ENCODE peak calls at places on chromosomes 4 and X, in ten cellular contexts. One of them, this sample, is unnamed.

GRCh38 chr4:108620101-108620932 is at the start of gene RPL34:
- DNase-seq in mucosa of gallbladder: peak
- DNase-seq in heart left ventricle: peak
- DNase-seq in A549: peak
- DNase-seq in C1 segment of cervical spinal cord: peak
- DNase-seq in IMR-90: peak
- DNase-seq in CD4-positive, alpha-beta T cell: peak
- DNase-seq in fibroblast of lung: peak
- DNase-seq in stimulated activated CD4-positive, alpha-beta T cell treated with anti-CD3 and anti-CD28 coated beads, Interleukin-15, amount 100 ng/mL, for 1 hour: peak
- DNase-seq in caudate nucleus: peak
- DNase-seq in this sample: peak

GRCh38 chr4:13548059-13548983 is 4.0 kb upstream of the NKX3-2 start:
- DNase-seq in mucosa of gallbladder: no peak
- DNase-seq in heart left ventricle: no peak
- DNase-seq in A549: no peak
- DNase-seq in C1 segment of cervical spinal cord: no peak
- DNase-seq in IMR-90: no peak
- DNase-seq in CD4-positive, alpha-beta T cell: no peak
- DNase-seq in fibroblast of lung: no peak
- DNase-seq in stimulated activated CD4-positive, alpha-beta T cell treated with anti-CD3 and anti-CD28 coated beads, Interleukin-15, amount 100 ng/mL, for 1 hour: no peak
- DNase-seq in caudate nucleus: no peak
- DNase-seq in this sample: no peak

GRCh38 chr4:143185253-143186107 is 763 bp downstream of the USP38 start:
- DNase-seq in mucosa of gallbladder: peak
- DNase-seq in heart left ventricle: peak
- DNase-seq in A549: peak
- DNase-seq in C1 segment of cervical spinal cord: peak
- DNase-seq in IMR-90: peak
- DNase-seq in CD4-positive, alpha-beta T cell: no peak
- DNase-seq in fibroblast of lung: peak
- DNase-seq in stimulated activated CD4-positive, alpha-beta T cell treated with anti-CD3 and anti-CD28 coated beads, Interleukin-15, amount 100 ng/mL, for 1 hour: no peak
- DNase-seq in caudate nucleus: peak
- DNase-seq in this sample: no peak

GRCh38 chr4:91089194-91089593 is 962.0 kb downstream of the CCSER1 start:
- DNase-seq in mucosa of gallbladder: no peak
- DNase-seq in heart left ventricle: no peak
- DNase-seq in A549: no peak
- DNase-seq in C1 segment of cervical spinal cord: no peak
- DNase-seq in IMR-90: no peak
- DNase-seq in CD4-positive, alpha-beta T cell: no peak
- DNase-seq in fibroblast of lung: no peak
- DNase-seq in stimulated activated CD4-positive, alpha-beta T cell treated with anti-CD3 and anti-CD28 coated beads, Interleukin-15, amount 100 ng/mL, for 1 hour: no peak
- DNase-seq in caudate nucleus: no peak
- DNase-seq in this sample: no peak

GRCh38 chr4:77393981-77394380 is 211.6 kb upstream of the CXCL13 start:
- DNase-seq in mucosa of gallbladder: no peak
- DNase-seq in heart left ventricle: no peak
- DNase-seq in A549: no peak
- DNase-seq in C1 segment of cervical spinal cord: no peak
- DNase-seq in IMR-90: no peak
- DNase-seq in CD4-positive, alpha-beta T cell: no peak
- DNase-seq in fibroblast of lung: no peak
- DNase-seq in stimulated activated CD4-positive, alpha-beta T cell treated with anti-CD3 and anti-CD28 coated beads, Interleukin-15, amount 100 ng/mL, for 1 hour: no peak
- DNase-seq in caudate nucleus: no peak
- DNase-seq in this sample: no peak

GRCh38 chr4:161869511-161869910 is 294.3 kb downstream of the FSTL5 start:
- DNase-seq in mucosa of gallbladder: no peak
- DNase-seq in heart left ventricle: no peak
- DNase-seq in A549: no peak
- DNase-seq in C1 segment of cervical spinal cord: no peak
- DNase-seq in IMR-90: no peak
- DNase-seq in CD4-positive, alpha-beta T cell: no peak
- DNase-seq in fibroblast of lung: no peak
- DNase-seq in stimulated activated CD4-positive, alpha-beta T cell treated with anti-CD3 and anti-CD28 coated beads, Interleukin-15, amount 100 ng/mL, for 1 hour: no peak
- DNase-seq in caudate nucleus: no peak
- DNase-seq in this sample: no peak

GRCh38 chrX:131330735-131331134 is 41.6 kb upstream of the IGSF1 start:
- DNase-seq in mucosa of gallbladder: no peak
- DNase-seq in heart left ventricle: no peak
- DNase-seq in A549: no peak
- DNase-seq in C1 segment of cervical spinal cord: no peak
- DNase-seq in IMR-90: no peak
- DNase-seq in CD4-positive, alpha-beta T cell: no peak
- DNase-seq in fibroblast of lung: no peak
- DNase-seq in stimulated activated CD4-positive, alpha-beta T cell treated with anti-CD3 and anti-CD28 coated beads, Interleukin-15, amount 100 ng/mL, for 1 hour: no peak
- DNase-seq in caudate nucleus: no peak
- DNase-seq in this sample: no peak

GRCh38 chrX:65196758-65197371 is 220.6 kb upstream of the ZC4H2 start:
- DNase-seq in mucosa of gallbladder: peak
- DNase-seq in heart left ventricle: no peak
- DNase-seq in A549: peak
- DNase-seq in C1 segment of cervical spinal cord: no peak
- DNase-seq in IMR-90: no peak
- DNase-seq in CD4-positive, alpha-beta T cell: no peak
- DNase-seq in fibroblast of lung: no peak
- DNase-seq in stimulated activated CD4-positive, alpha-beta T cell treated with anti-CD3 and anti-CD28 coated beads, Interleukin-15, amount 100 ng/mL, for 1 hour: no peak
- DNase-seq in caudate nucleus: no peak
- DNase-seq in this sample: no peak

GRCh38 chr4:68077301-68077700 is 52.4 kb downstream of the TMPRSS11F start:
- DNase-seq in mucosa of gallbladder: no peak
- DNase-seq in heart left ventricle: no peak
- DNase-seq in A549: no peak
- DNase-seq in C1 segment of cervical spinal cord: no peak
- DNase-seq in IMR-90: no peak
- DNase-seq in CD4-positive, alpha-beta T cell: no peak
- DNase-seq in fibroblast of lung: no peak
- DNase-seq in stimulated activated CD4-positive, alpha-beta T cell treated with anti-CD3 and anti-CD28 coated beads, Interleukin-15, amount 100 ng/mL, for 1 hour: no peak
- DNase-seq in caudate nucleus: no peak
- DNase-seq in this sample: no peak

GRCh38 chrX:66633541-66633940 is 5.3 kb downstream of the EDA2R start:
- DNase-seq in mucosa of gallbladder: no peak
- DNase-seq in heart left ventricle: no peak
- DNase-seq in A549: no peak
- DNase-seq in C1 segment of cervical spinal cord: no peak
- DNase-seq in IMR-90: peak
- DNase-seq in CD4-positive, alpha-beta T cell: no peak
- DNase-seq in fibroblast of lung: peak
- DNase-seq in stimulated activated CD4-positive, alpha-beta T cell treated with anti-CD3 and anti-CD28 coated beads, Interleukin-15, amount 100 ng/mL, for 1 hour: no peak
- DNase-seq in caudate nucleus: no peak
- DNase-seq in this sample: peak

GRCh38 chrX:30951003-30951402 is 61.9 kb upstream of the TAB3 start:
- DNase-seq in mucosa of gallbladder: no peak
- DNase-seq in heart left ventricle: no peak
- DNase-seq in A549: no peak
- DNase-seq in C1 segment of cervical spinal cord: no peak
- DNase-seq in IMR-90: no peak
- DNase-seq in CD4-positive, alpha-beta T cell: no peak
- DNase-seq in fibroblast of lung: no peak
- DNase-seq in stimulated activated CD4-positive, alpha-beta T cell treated with anti-CD3 and anti-CD28 coated beads, Interleukin-15, amount 100 ng/mL, for 1 hour: no peak
- DNase-seq in caudate nucleus: no peak
- DNase-seq in this sample: no peak

GRCh38 chrX:46782034-46782433 is 23.1 kb upstream of the SLC9A7 start:
- DNase-seq in mucosa of gallbladder: no peak
- DNase-seq in heart left ventricle: no peak
- DNase-seq in A549: no peak
- DNase-seq in C1 segment of cervical spinal cord: no peak
- DNase-seq in IMR-90: no peak
- DNase-seq in CD4-positive, alpha-beta T cell: no peak
- DNase-seq in fibroblast of lung: no peak
- DNase-seq in stimulated activated CD4-positive, alpha-beta T cell treated with anti-CD3 and anti-CD28 coated beads, Interleukin-15, amount 100 ng/mL, for 1 hour: no peak
- DNase-seq in caudate nucleus: no peak
- DNase-seq in this sample: no peak

GRCh38 chrX:15903186-15903681 is 48.6 kb upstream of the AP1S2 start:
- DNase-seq in mucosa of gallbladder: no peak
- DNase-seq in heart left ventricle: no peak
- DNase-seq in A549: no peak
- DNase-seq in C1 segment of cervical spinal cord: no peak
- DNase-seq in IMR-90: no peak
- DNase-seq in CD4-positive, alpha-beta T cell: no peak
- DNase-seq in fibroblast of lung: no peak
- DNase-seq in stimulated activated CD4-positive, alpha-beta T cell treated with anti-CD3 and anti-CD28 coated beads, Interleukin-15, amount 100 ng/mL, for 1 hour: no peak
- DNase-seq in caudate nucleus: no peak
- DNase-seq in this sample: no peak

GRCh38 chr4:122293374-122294365 is 85.1 kb upstream of the ADAD1 start:
- DNase-seq in mucosa of gallbladder: peak
- DNase-seq in heart left ventricle: peak
- DNase-seq in A549: no peak
- DNase-seq in C1 segment of cervical spinal cord: no peak
- DNase-seq in IMR-90: no peak
- DNase-seq in CD4-positive, alpha-beta T cell: no peak
- DNase-seq in fibroblast of lung: peak
- DNase-seq in stimulated activated CD4-positive, alpha-beta T cell treated with anti-CD3 and anti-CD28 coated beads, Interleukin-15, amount 100 ng/mL, for 1 hour: no peak
- DNase-seq in caudate nucleus: peak
- DNase-seq in this sample: no peak

GRCh38 chr4:4293279-4293678 is 3.2 kb downstream of the ZBTB49 start:
- DNase-seq in mucosa of gallbladder: no peak
- DNase-seq in heart left ventricle: no peak
- DNase-seq in A549: no peak
- DNase-seq in C1 segment of cervical spinal cord: no peak
- DNase-seq in IMR-90: no peak
- DNase-seq in CD4-positive, alpha-beta T cell: no peak
- DNase-seq in fibroblast of lung: no peak
- DNase-seq in stimulated activated CD4-positive, alpha-beta T cell treated with anti-CD3 and anti-CD28 coated beads, Interleukin-15, amount 100 ng/mL, for 1 hour: no peak
- DNase-seq in caudate nucleus: no peak
- DNase-seq in this sample: no peak

GRCh38 chrX:131752493-131753198 is 208.8 kb downstream of the OR13H1 start:
- DNase-seq in mucosa of gallbladder: peak
- DNase-seq in heart left ventricle: peak
- DNase-seq in A549: peak
- DNase-seq in C1 segment of cervical spinal cord: no peak
- DNase-seq in IMR-90: peak
- DNase-seq in CD4-positive, alpha-beta T cell: peak
- DNase-seq in fibroblast of lung: peak
- DNase-seq in stimulated activated CD4-positive, alpha-beta T cell treated with anti-CD3 and anti-CD28 coated beads, Interleukin-15, amount 100 ng/mL, for 1 hour: no peak
- DNase-seq in caudate nucleus: peak
- DNase-seq in this sample: peak

GRCh38 chrX:112874140-112874539 is 33.5 kb upstream of the AMOT start:
- DNase-seq in mucosa of gallbladder: no peak
- DNase-seq in heart left ventricle: no peak
- DNase-seq in A549: no peak
- DNase-seq in C1 segment of cervical spinal cord: no peak
- DNase-seq in IMR-90: peak
- DNase-seq in CD4-positive, alpha-beta T cell: no peak
- DNase-seq in fibroblast of lung: peak
- DNase-seq in stimulated activated CD4-positive, alpha-beta T cell treated with anti-CD3 and anti-CD28 coated beads, Interleukin-15, amount 100 ng/mL, for 1 hour: no peak
- DNase-seq in caudate nucleus: no peak
- DNase-seq in this sample: no peak

GRCh38 chrX:44415639-44416386 is 72.3 kb upstream of the EFHC2 start:
- DNase-seq in mucosa of gallbladder: peak
- DNase-seq in heart left ventricle: no peak
- DNase-seq in A549: no peak
- DNase-seq in C1 segment of cervical spinal cord: no peak
- DNase-seq in IMR-90: no peak
- DNase-seq in CD4-positive, alpha-beta T cell: no peak
- DNase-seq in fibroblast of lung: no peak
- DNase-seq in stimulated activated CD4-positive, alpha-beta T cell treated with anti-CD3 and anti-CD28 coated beads, Interleukin-15, amount 100 ng/mL, for 1 hour: no peak
- DNase-seq in caudate nucleus: no peak
- DNase-seq in this sample: no peak

GRCh38 chrX:40411350-40412111 is 169.2 kb upstream of the ATP6AP2 start:
- DNase-seq in mucosa of gallbladder: no peak
- DNase-seq in heart left ventricle: no peak
- DNase-seq in A549: peak
- DNase-seq in C1 segment of cervical spinal cord: no peak
- DNase-seq in IMR-90: no peak
- DNase-seq in CD4-positive, alpha-beta T cell: no peak
- DNase-seq in fibroblast of lung: no peak
- DNase-seq in stimulated activated CD4-positive, alpha-beta T cell treated with anti-CD3 and anti-CD28 coated beads, Interleukin-15, amount 100 ng/mL, for 1 hour: no peak
- DNase-seq in caudate nucleus: no peak
- DNase-seq in this sample: no peak

GRCh38 chrX:129318375-129318774 is 204.9 kb downstream of the SMARCA1 start:
- DNase-seq in mucosa of gallbladder: peak
- DNase-seq in heart left ventricle: no peak
- DNase-seq in A549: peak
- DNase-seq in C1 segment of cervical spinal cord: no peak
- DNase-seq in IMR-90: peak
- DNase-seq in CD4-positive, alpha-beta T cell: no peak
- DNase-seq in fibroblast of lung: peak
- DNase-seq in stimulated activated CD4-positive, alpha-beta T cell treated with anti-CD3 and anti-CD28 coated beads, Interleukin-15, amount 100 ng/mL, for 1 hour: no peak
- DNase-seq in caudate nucleus: no peak
- DNase-seq in this sample: peak

GRCh38 chr4:7763788-7764187 is 175.9 kb downstream of the AFAP1 start:
- DNase-seq in mucosa of gallbladder: no peak
- DNase-seq in heart left ventricle: no peak
- DNase-seq in A549: peak
- DNase-seq in C1 segment of cervical spinal cord: no peak
- DNase-seq in IMR-90: peak
- DNase-seq in CD4-positive, alpha-beta T cell: no peak
- DNase-seq in fibroblast of lung: peak
- DNase-seq in stimulated activated CD4-positive, alpha-beta T cell treated with anti-CD3 and anti-CD28 coated beads, Interleukin-15, amount 100 ng/mL, for 1 hour: no peak
- DNase-seq in caudate nucleus: no peak
- DNase-seq in this sample: peak

GRCh38 chrX:1150569-1151347 is 61.7 kb downstream of the CRLF2 start:
- DNase-seq in mucosa of gallbladder: no peak
- DNase-seq in heart left ventricle: no peak
- DNase-seq in A549: no peak
- DNase-seq in C1 segment of cervical spinal cord: no peak
- DNase-seq in IMR-90: no peak
- DNase-seq in CD4-positive, alpha-beta T cell: no peak
- DNase-seq in fibroblast of lung: no peak
- DNase-seq in stimulated activated CD4-positive, alpha-beta T cell treated with anti-CD3 and anti-CD28 coated beads, Interleukin-15, amount 100 ng/mL, for 1 hour: no peak
- DNase-seq in caudate nucleus: no peak
- DNase-seq in this sample: no peak

GRCh38 chrX:136321532-136321931 is 20.8 kb downstream of the ADGRG4 start:
- DNase-seq in mucosa of gallbladder: no peak
- DNase-seq in heart left ventricle: no peak
- DNase-seq in A549: no peak
- DNase-seq in C1 segment of cervical spinal cord: no peak
- DNase-seq in IMR-90: no peak
- DNase-seq in CD4-positive, alpha-beta T cell: no peak
- DNase-seq in fibroblast of lung: no peak
- DNase-seq in stimulated activated CD4-positive, alpha-beta T cell treated with anti-CD3 and anti-CD28 coated beads, Interleukin-15, amount 100 ng/mL, for 1 hour: no peak
- DNase-seq in caudate nucleus: no peak
- DNase-seq in this sample: no peak

GRCh38 chr4:57103051-57103450 is 7.1 kb downstream of the IGFBP7 start:
- DNase-seq in mucosa of gallbladder: no peak
- DNase-seq in heart left ventricle: peak
- DNase-seq in A549: no peak
- DNase-seq in C1 segment of cervical spinal cord: no peak
- DNase-seq in IMR-90: peak
- DNase-seq in CD4-positive, alpha-beta T cell: no peak
- DNase-seq in fibroblast of lung: no peak
- DNase-seq in stimulated activated CD4-positive, alpha-beta T cell treated with anti-CD3 and anti-CD28 coated beads, Interleukin-15, amount 100 ng/mL, for 1 hour: no peak
- DNase-seq in caudate nucleus: no peak
- DNase-seq in this sample: no peak

GRCh38 chrX:103584606-103585005 is 709 bp upstream of the TCEAL4 start:
- DNase-seq in mucosa of gallbladder: no peak
- DNase-seq in heart left ventricle: no peak
- DNase-seq in A549: peak
- DNase-seq in C1 segment of cervical spinal cord: no peak
- DNase-seq in IMR-90: no peak
- DNase-seq in CD4-positive, alpha-beta T cell: no peak
- DNase-seq in fibroblast of lung: peak
- DNase-seq in stimulated activated CD4-positive, alpha-beta T cell treated with anti-CD3 and anti-CD28 coated beads, Interleukin-15, amount 100 ng/mL, for 1 hour: no peak
- DNase-seq in caudate nucleus: no peak
- DNase-seq in this sample: peak

GRCh38 chr4:175947117-175947722 is 118.4 kb upstream of the WDR17 start:
- DNase-seq in mucosa of gallbladder: no peak
- DNase-seq in heart left ventricle: no peak
- DNase-seq in A549: peak
- DNase-seq in C1 segment of cervical spinal cord: no peak
- DNase-seq in IMR-90: peak
- DNase-seq in CD4-positive, alpha-beta T cell: no peak
- DNase-seq in fibroblast of lung: peak
- DNase-seq in stimulated activated CD4-positive, alpha-beta T cell treated with anti-CD3 and anti-CD28 coated beads, Interleukin-15, amount 100 ng/mL, for 1 hour: no peak
- DNase-seq in caudate nucleus: no peak
- DNase-seq in this sample: peak

GRCh38 chr4:105551968-105552746 is at the start of gene ARHGEF38:
- DNase-seq in mucosa of gallbladder: peak
- DNase-seq in heart left ventricle: no peak
- DNase-seq in A549: peak
- DNase-seq in C1 segment of cervical spinal cord: no peak
- DNase-seq in IMR-90: peak
- DNase-seq in CD4-positive, alpha-beta T cell: no peak
- DNase-seq in fibroblast of lung: peak
- DNase-seq in stimulated activated CD4-positive, alpha-beta T cell treated with anti-CD3 and anti-CD28 coated beads, Interleukin-15, amount 100 ng/mL, for 1 hour: no peak
- DNase-seq in caudate nucleus: no peak
- DNase-seq in this sample: peak

GRCh38 chrX:130082244-130083106 is 27.8 kb downstream of the ELF4 start:
- DNase-seq in mucosa of gallbladder: peak
- DNase-seq in heart left ventricle: peak
- DNase-seq in A549: no peak
- DNase-seq in C1 segment of cervical spinal cord: no peak
- DNase-seq in IMR-90: no peak
- DNase-seq in CD4-positive, alpha-beta T cell: peak
- DNase-seq in fibroblast of lung: no peak
- DNase-seq in stimulated activated CD4-positive, alpha-beta T cell treated with anti-CD3 and anti-CD28 coated beads, Interleukin-15, amount 100 ng/mL, for 1 hour: peak
- DNase-seq in caudate nucleus: peak
- DNase-seq in this sample: no peak